ENCODE peak calls at places on chromosomes 4 and X, in four cellular contexts. G is mesendoderm, N is IMR-90, O is H9. P is an unnamed sample.

GRCh38 chr4:150395872-150396271 is 186.1 kb upstream of the MAB21L2 start:
- DNase-seq in G (no peak), O (no peak), N (no peak), P (no peak)

GRCh38 chr4:93502991-93503390 is 325.6 kb upstream of the ATOH1 start:
- DNase-seq in N (peak), G (no peak), O (no peak), P (no peak)

GRCh38 chr4:5976921-5977320 is 41.3 kb downstream of the C4orf50 start:
- DNase-seq in G (no peak), N (no peak), O (peak), P (no peak)

GRCh38 chr4:43014266-43014665 is 121.8 kb downstream of the GRXCR1 start:
- DNase-seq in N (no peak), O (no peak), G (no peak), P (no peak)

GRCh38 chr4:109631709-109632108 is 71.5 kb downstream of the CASP6 start:
- DNase-seq in G (peak), O (peak), N (peak), P (no peak)

GRCh38 chr4:20394471-20394870 is 142.8 kb downstream of the SLIT2 start:
- DNase-seq in N (no peak), G (no peak), O (no peak), P (no peak)

GRCh38 chr4:109495514-109495913 is 61.9 kb downstream of the SEC24B start:
- DNase-seq in N (no peak), G (peak), O (no peak), P (no peak)

GRCh38 chr4:4851081-4851480 is 8.4 kb upstream of the MSX1 start:
- DNase-seq in G (no peak), N (no peak), O (no peak), P (no peak)

GRCh38 chr4:6419452-6420028 is 52.9 kb downstream of the PPP2R2C start:
- DNase-seq in N (peak), G (no peak), O (no peak), P (no peak)

GRCh38 chr4:150072906-150073714 is 5.1 kb upstream of the DCLK2 start:
- DNase-seq in G (no peak), O (no peak), N (peak), P (no peak)

GRCh38 chrX:91279479-91279878 is 155.2 kb upstream of the PABPC5 start:
- DNase-seq in O (no peak), N (no peak), G (no peak), P (no peak)

GRCh38 chr4:15162465-15163283 is 160.4 kb downstream of the CPEB2 start:
- DNase-seq in G (peak), O (no peak), N (peak), P (no peak)

GRCh38 chrX:106957856-106958255 is 37.7 kb downstream of the CLDN2 start:
- DNase-seq in N (peak), G (no peak), O (no peak), P (no peak)

GRCh38 chr4:90495936-90496335 is 368.7 kb downstream of the CCSER1 start:
- DNase-seq in N (no peak), G (no peak), O (no peak), P (no peak)

GRCh38 chr4:88765729-88766128 is 68.1 kb upstream of the NAP1L5 start:
- DNase-seq in O (no peak), N (peak), G (peak), P (no peak)

GRCh38 chrX:20237864-20238263 is 28.8 kb downstream of the RPS6KA3 start:
- DNase-seq in N (peak), G (peak), O (no peak), P (no peak)

GRCh38 chr4:6761540-6762243 is 20.8 kb upstream of the KIAA0232 start:
- DNase-seq in G (no peak), N (no peak), O (no peak), P (no peak)

GRCh38 chr4:87317527-87317926 is 5.2 kb downstream of the HSD17B13 start:
- DNase-seq in N (peak), O (no peak), G (no peak), P (no peak)
- H3K56ac ChIP-seq in N (no peak), O (no peak), G (no peak), P (no peak)

DNA sequence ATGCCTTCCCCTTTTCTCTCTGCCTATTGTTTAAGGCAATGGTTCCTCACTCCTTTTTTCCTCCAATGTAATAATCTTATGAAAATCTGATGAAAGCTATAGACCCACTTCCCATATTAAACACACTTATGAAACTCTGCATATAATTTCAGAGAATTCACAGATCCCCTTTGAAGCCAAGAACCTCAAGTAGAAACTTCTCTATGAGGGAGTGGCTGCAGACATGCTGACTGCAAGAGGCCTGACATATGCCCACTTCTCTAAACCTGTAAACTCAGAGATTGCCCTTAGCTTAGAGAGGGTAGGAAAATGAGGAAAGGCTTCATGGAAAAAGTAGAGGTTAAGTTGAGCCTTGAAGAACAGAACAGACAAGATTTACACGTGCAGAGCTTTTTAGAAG is 37.6 kb downstream of the TAB3 start:
- DNase-seq in G (no peak), N (no peak), O (no peak), P (no peak)
- H3K56ac ChIP-seq in G (no peak), N (no peak), O (no peak), P (no peak)

DNA sequence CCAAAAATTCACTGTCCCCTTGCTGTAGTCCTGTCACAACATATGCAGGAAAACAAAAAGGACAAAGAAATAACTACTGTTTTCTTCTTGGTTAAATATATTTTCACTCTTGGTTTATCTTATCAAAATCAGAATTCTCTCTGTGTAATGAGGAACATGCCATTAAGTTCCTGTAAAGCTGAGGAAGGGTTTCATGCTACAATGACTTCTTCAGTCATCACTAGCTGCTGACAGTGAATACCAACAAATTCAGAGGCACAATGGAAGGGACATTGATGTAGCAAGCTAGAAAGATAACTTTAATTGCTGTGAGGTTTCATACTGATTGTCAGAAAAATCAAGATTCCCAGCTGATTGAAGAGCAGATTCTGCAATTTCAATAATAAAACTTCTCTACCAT is 782.9 kb upstream of the HTR2C start:
- DNase-seq in O (no peak), G (peak), N (no peak), P (no peak)
- H3K56ac ChIP-seq in O (no peak), G (no peak), N (no peak), P (no peak)

GRCh38 chr4:7918981-7919380 is 20.7 kb downstream of the AFAP1 start:
- DNase-seq in G (no peak), O (no peak), N (no peak), P (no peak)
- H3K56ac ChIP-seq in G (no peak), O (no peak), N (no peak), P (no peak)

GRCh38 chr4:78527103-78527502 is 24.5 kb upstream of the ANXA3 start:
- DNase-seq in N (no peak), O (no peak), G (no peak), P (no peak)
- H3K56ac ChIP-seq in N (no peak), O (no peak), G (no peak), P (no peak)

GRCh38 chr4:174658246-174658645 is 136.0 kb upstream of the HPGD start:
- DNase-seq in G (peak), N (no peak), O (no peak), P (no peak)

GRCh38 chr4:174657472-174657871 is 135.2 kb upstream of the HPGD start:
- DNase-seq in O (no peak), G (no peak), N (no peak), P (no peak)

GRCh38 chr4:174665799-174666198 is 143.5 kb upstream of the HPGD start:
- DNase-seq in O (no peak), G (no peak), N (no peak), P (no peak)

GRCh38 chr4:174663254-174663653 is 141.0 kb upstream of the HPGD start:
- DNase-seq in G (no peak), N (peak), O (no peak), P (no peak)
- H3K56ac ChIP-seq in G (no peak), N (no peak), O (no peak), P (no peak)

GRCh38 chr4:148171596-148171995 is 270.6 kb downstream of the NR3C2 start:
- DNase-seq in N (no peak), O (no peak), G (no peak), P (no peak)
- H3K56ac ChIP-seq in N (no peak), O (no peak), G (no peak), P (no peak)